ENCODE peak calls at places on chromosome 1, in eight cellular contexts. W, Q, C, A, V, K, D and Z are unnamed samples.

GRCh38 chr1:155934933-155935590 is 849 bp upstream of the KHDC4 start:
- DNase-seq in W (peak), C (no peak), Q (no peak), D (no peak), V (no peak), A (no peak), K (no peak), Z (no peak)

GRCh38 chr1:48859429-48859828 is 82.7 kb upstream of the BEND5 start:
- DNase-seq in A (no peak), C (peak), D (no peak), K (no peak), W (peak), Q (peak), V (peak), Z (no peak)

GRCh38 chr1:97095764-97096163 is 374.2 kb downstream of the PTBP2 start:
- DNase-seq in D (no peak), K (no peak), V (peak), Q (no peak), W (no peak), A (no peak), C (no peak), Z (no peak)

GRCh38 chr1:99919221-99919620 is 50.6 kb upstream of the SLC35A3 start:
- DNase-seq in K (no peak), Q (no peak), V (peak), D (no peak), A (no peak), C (no peak), W (no peak), Z (no peak)

GRCh38 chr1:43835141-43836021 is 98.2 kb upstream of the ARTN start:
- DNase-seq in Q (no peak), W (peak), A (no peak), K (peak), D (peak), V (peak), C (peak), Z (no peak)

GRCh38 chr1:26597629-26598039 is 68.1 kb downstream of the RPS6KA1 start:
- DNase-seq in Q (peak), D (no peak), A (no peak), C (peak), V (peak), W (peak), K (peak), Z (no peak)

GRCh38 chr1:19460535-19461351 is 24.6 kb downstream of the CAPZB start:
- DNase-seq in A (no peak), W (no peak), C (no peak), K (no peak), Q (no peak), V (no peak), D (no peak), Z (no peak)

GRCh38 chr1:172089768-172090510 is 248.6 kb downstream of the DNM3 start:
- DNase-seq in V (peak), A (peak), K (peak), Q (no peak), W (peak), C (peak), D (no peak), Z (peak)

GRCh38 chr1:62687421-62687902 is 724 bp downstream of the DOCK7 start:
- DNase-seq in K (peak), D (peak), A (peak), V (peak), Q (no peak), W (peak), C (peak), Z (no peak)